ENCODE peak calls at places on chromosomes 2 and 18, in seven cellular contexts. C is AG10803, T is neuronal stem cell, I is NCI-H1092 treated with DMSO at 0.1 percent for 48 hours, O is M059J, Z is NCI-H510A treated with DMSO at 0.1 percent for 48 hours, J is A673. X is an unnamed sample.
A peak's percentile ranks its signal among the peaks of the same experiment; 100 is the strongest.

GRCh38 chr2:149410701-149411484 is 80.5 kb downstream of the LYPD6 start:
- DNase-seq in C (peak; percentile 94), T (no peak), I (no peak), O (peak; percentile 84), Z (no peak), J (no peak), X (no peak)

GRCh38 chr2:38959938-38960608 is 70.4 kb downstream of the ARHGEF33 start:
- DNase-seq in C (peak; percentile 82), T (peak; percentile 56), I (peak; percentile 16), O (no peak), Z (peak; percentile 38), J (peak; percentile 83), X (no peak)

GRCh38 chr18:26228562-26229260 is 2.5 kb downstream of the TAF4B start:
- DNase-seq in C (no peak), T (no peak), I (no peak), O (peak; percentile 9), Z (no peak), J (no peak), X (no peak)

GRCh38 chr2:16643099-16643498 is 22.5 kb downstream of the CYRIA start:
- DNase-seq in C (no peak), T (no peak), I (no peak), O (no peak), Z (no peak), J (peak; percentile 68), X (no peak)

GRCh38 chr2:84631047-84631446 is 114.7 kb downstream of the DNAH6 start:
- DNase-seq in C (peak; percentile 44), T (peak; percentile 14), I (peak; percentile 28), O (peak; percentile 30), Z (peak; percentile 37), J (peak; percentile 38), X (no peak)

GRCh38 chr18:79461627-79462026 is 65.9 kb downstream of the NFATC1 start:
- DNase-seq in C (no peak), T (no peak), I (no peak), O (no peak), Z (no peak), J (no peak), X (no peak)

GRCh38 chr18:14074187-14074586 is 58.0 kb downstream of the ZNF519 start:
- DNase-seq in C (no peak), T (no peak), I (no peak), O (no peak), Z (no peak), J (peak; percentile 43), X (no peak)

GRCh38 chr2:218960196-218961165 is 1.0 kb downstream of the CDK5R2 start:
- DNase-seq in C (no peak), T (no peak), I (peak; percentile 40), O (no peak), Z (peak; percentile 33), J (no peak), X (no peak)

GRCh38 chr2:200378652-200379290 is 72.3 kb downstream of the SPATS2L start:
- DNase-seq in C (peak; percentile 71), T (no peak), I (no peak), O (peak; percentile 79), Z (no peak), J (peak; percentile 4), X (no peak)

GRCh38 chr2:75518638-75519465 is 41.9 kb downstream of the EVA1A start:
- DNase-seq in C (no peak), T (no peak), I (no peak), O (peak; percentile 46), Z (no peak), J (no peak), X (no peak)

GRCh38 chr2:128304715-128305554 is 13.7 kb downstream of the HS6ST1 start:
- DNase-seq in C (peak; percentile 96), T (no peak), I (peak; percentile 60), O (peak; percentile 97), Z (peak; percentile 95), J (peak; percentile 82), X (no peak)

GRCh38 chr2:101815739-101816391 is 118.4 kb downstream of the MAP4K4 start:
- DNase-seq in C (peak; percentile 51), T (no peak), I (no peak), O (no peak), Z (no peak), J (no peak), X (no peak)

GRCh38 chr2:54038835-54039234 is 68.0 kb upstream of the PSME4 start:
- DNase-seq in C (no peak), T (no peak), I (no peak), O (no peak), Z (no peak), J (no peak), X (no peak)

GRCh38 chr2:132670961-132671781 is 1.2 kb upstream of the LYPD1 start:
- DNase-seq in C (peak; percentile 77), T (peak; percentile 44), I (peak; percentile 18), O (peak; percentile 97), Z (no peak), J (peak; percentile 36), X (no peak)

GRCh38 chr2:8168007-8168717 is 513.7 kb upstream of the ID2 start:
- DNase-seq in C (no peak), T (no peak), I (no peak), O (no peak), Z (no peak), J (no peak), X (no peak)

GRCh38 chr2:23380562-23381065 is 4.4 kb upstream of the KLHL29 start:
- DNase-seq in C (no peak), T (no peak), I (no peak), O (peak; percentile 48), Z (no peak), J (peak; percentile 52), X (no peak)

GRCh38 chr2:165953306-165953654 is 296 bp downstream of the TTC21B start:
- DNase-seq in C (no peak), T (no peak), I (peak; percentile 84), O (peak; percentile 57), Z (peak; percentile 34), J (no peak), X (no peak)

GRCh38 chr18:24627644-24628315 is 167.3 kb downstream of the HRH4 start:
- DNase-seq in C (no peak), T (no peak), I (no peak), O (peak; percentile 51), Z (no peak), J (no peak), X (no peak)

GRCh38 chr2:229104863-229105468 is 166.1 kb downstream of the PID1 start:
- DNase-seq in C (no peak), T (no peak), I (no peak), O (no peak), Z (no peak), J (peak; percentile 27), X (no peak)

GRCh38 chr2:18299423-18300212 is 260.8 kb downstream of the RDH14 start:
- DNase-seq in C (peak; percentile 82), T (peak; percentile 14), I (no peak), O (peak; percentile 92), Z (no peak), J (peak; percentile 87), X (no peak)

GRCh38 chr2:5495616-5496015 is 196.6 kb upstream of the SOX11 start:
- DNase-seq in C (no peak), T (no peak), I (no peak), O (no peak), Z (no peak), J (no peak), X (no peak)

GRCh38 chr18:21179590-21180220 is 62.3 kb upstream of the GREB1L start:
- DNase-seq in C (peak; percentile 68), T (peak; percentile 63), I (peak; percentile 52), O (peak; percentile 73), Z (peak; percentile 2), J (peak; percentile 74), X (peak; percentile 20)

GRCh38 chr2:190859347-190860297 is 21.0 kb upstream of the GLS start:
- DNase-seq in C (peak; percentile 89), T (no peak), I (no peak), O (peak; percentile 75), Z (no peak), J (no peak), X (no peak)

GRCh38 chr18:34083910-34084309 is 140.8 kb downstream of the NOL4 start:
- DNase-seq in C (no peak), T (no peak), I (no peak), O (no peak), Z (no peak), J (no peak), X (no peak)

GRCh38 chr18:57833441-57834101 is 30.5 kb upstream of the ATP8B1 start:
- DNase-seq in C (peak; percentile 53), T (no peak), I (no peak), O (peak; percentile 70), Z (no peak), J (no peak), X (no peak)

GRCh38 chr2:30414951-30415350 is 32.1 kb upstream of the LCLAT1 start:
- DNase-seq in C (no peak), T (no peak), I (no peak), O (no peak), Z (no peak), J (no peak), X (no peak)

GRCh38 chr2:238720232-238720672 is 127.6 kb upstream of the TWIST2 start:
- DNase-seq in C (peak; percentile 52), T (peak; percentile 35), I (no peak), O (peak; percentile 13), Z (no peak), J (peak; percentile 52), X (no peak)

GRCh38 chr18:25982961-25983360 is 107.5 kb downstream of the SS18 start:
- DNase-seq in C (no peak), T (no peak), I (no peak), O (no peak), Z (no peak), J (no peak), X (no peak)

GRCh38 chr2:66547113-66547512 is 112.2 kb downstream of the MEIS1 start:
- DNase-seq in C (peak; percentile 35), T (no peak), I (no peak), O (no peak), Z (no peak), J (no peak), X (no peak)